ENCODE peak calls at places on chromosomes 13 and 19, in nine cellular contexts. F is dorsolateral prefrontal cortex; U is substantia nigra; G is GOT3; L is astrocyte of the spinal cord; S is NCI-H1417; I is AG10803; C is upper lobe of right lung; B is stimulated activated CD8-positive, alpha-beta memory T cell treated with anti-CD3 and anti-CD28 coated beads, Interleukin-12 subunit alpha, Interleukin-12 subunit beta, amount 100 ng/mL, for 4 hours. X is an unnamed sample.

GRCh38 chr13:29569253-29570057 is 26.0 kb downstream of the SLC7A1 start:
- DNase-seq in F (no peak), U (no peak), G (no peak), L (no peak), S (no peak), I (no peak), C (no peak), B (no peak), X (no peak)

GRCh38 chr13:29977721-29978120 is 127.3 kb upstream of the UBL3 start:
- DNase-seq in F (no peak), U (no peak), G (no peak), L (no peak), S (no peak), I (no peak), C (no peak), B (no peak), X (no peak)

GRCh38 chr13:51905787-51906186 is 44.0 kb downstream of the CCDC70 start:
- DNase-seq in F (no peak), U (no peak), G (no peak), L (no peak), S (no peak), I (no peak), C (no peak), B (no peak), X (no peak)

GRCh38 chr13:23578411-23579071 is 8.3 kb downstream of the TNFRSF19 start:
- DNase-seq in F (no peak), U (peak; percentile 30), G (no peak), L (peak; percentile 77), S (peak; percentile 44), I (peak; percentile 73), C (peak; percentile 92), B (peak; percentile 29), X (no peak)

GRCh38 chr19:16268676-16269319 is 55.8 kb upstream of the KLF2 start:
- DNase-seq in F (no peak), U (no peak), G (no peak), L (no peak), S (no peak), I (no peak), C (no peak), B (peak; percentile 34), X (no peak)

GRCh38 chr13:45055198-45055901 is 65.0 kb upstream of the GTF2F2 start:
- DNase-seq in F (peak; percentile 43), U (no peak), G (no peak), L (peak; percentile 93), S (no peak), I (peak; percentile 95), C (no peak), B (peak; percentile 8), X (no peak)

GRCh38 chr13:110942248-110942981 is 27.5 kb upstream of the ANKRD10 start:
- DNase-seq in F (no peak), U (no peak), G (no peak), L (no peak), S (no peak), I (no peak), C (no peak), B (no peak), X (no peak)

GRCh38 chr13:62482351-62482750 is 1066.7 kb upstream of the PCDH20 start:
- DNase-seq in F (no peak), U (no peak), G (no peak), L (peak; percentile 7), S (no peak), I (no peak), C (no peak), B (no peak), X (no peak)

GRCh38 chr13:98665638-98665995 is 86.9 kb downstream of the SLC15A1 start:
- DNase-seq in F (no peak), U (no peak), G (no peak), L (no peak), S (no peak), I (no peak), C (no peak), B (no peak), X (no peak)

GRCh38 chr19:50361290-50362029 is 4.0 kb downstream of the NAPSA start:
- DNase-seq in F (no peak), U (peak; percentile 38), G (no peak), L (no peak), S (no peak), I (no peak), C (peak; percentile 86), B (no peak), X (no peak)

GRCh38 chr19:39296906-39297305 is 699 bp downstream of the IFNL1 start:
- DNase-seq in F (no peak), U (no peak), G (no peak), L (no peak), S (no peak), I (no peak), C (peak; percentile 13), B (no peak), X (no peak)

GRCh38 chr13:35470671-35471465 is 5.6 kb downstream of the MAB21L1 start:
- DNase-seq in F (no peak), U (peak; percentile 67), G (no peak), L (peak; percentile 43), S (no peak), I (peak; percentile 57), C (no peak), B (no peak), X (peak; percentile 81)